ENCODE peak calls at places on chromosomes 16 and 17, in nine cellular contexts. N is Peyer's patch; Z is activated CD8-positive, alpha-beta memory T cell treated with anti-CD3 and anti-CD28 coated beads for 48 hours; V is T-helper 2 cell; R is GOT3; J is NCI-H1092; M is neural crest cell; L is stimulated activated CD4-positive, alpha-beta T cell treated with anti-CD3 and anti-CD28 coated beads, Interleukin-2, amount 100 ng/mL, for 48 hours; X is activated CD4-positive, alpha-beta T cell treated with anti-CD3 and anti-CD28 coated beads for 48 hours. T is an unnamed sample.

GRCh38 chr17:1957037-1957436 is 68.1 kb downstream of the RTN4RL1 start:
- DNase-seq in M (no peak), J (no peak), L (no peak), N (no peak), R (no peak), X (no peak), V (no peak), Z (no peak), T (no peak)

GRCh38 chr16:86405319-86405718 is 105.0 kb upstream of the FOXF1 start:
- DNase-seq in J (no peak), V (no peak), Z (no peak), L (no peak), R (no peak), M (no peak), X (no peak), N (no peak), T (no peak)

GRCh38 chr17:74751210-74751529 is 2.7 kb downstream of the NHERF1 start:
- DNase-seq in X (no peak), M (no peak), N (no peak), L (no peak), V (no peak), R (no peak), J (no peak), Z (no peak), T (no peak)

GRCh38 chr16:48050871-48051270 is 104.9 kb downstream of the ABCC12 start:
- DNase-seq in R (no peak), N (no peak), J (no peak), V (no peak), M (no peak), X (no peak), L (no peak), Z (no peak), T (no peak)

GRCh38 chr16:1961651-1962067 is 2.3 kb downstream of the NDUFB10 start:
- DNase-seq in R (no peak), N (no peak), V (no peak), L (no peak), X (peak; percentile 59), J (no peak), Z (no peak), M (no peak), T (no peak)

GRCh38 chr16:57510016-57510871 is 24.0 kb upstream of the DOK4 start:
- DNase-seq in J (no peak), M (no peak), R (no peak), Z (no peak), N (no peak), L (no peak), V (no peak), X (no peak), T (no peak)

GRCh38 chr17:76255801-76256429 is 9.2 kb upstream of the UBALD2 start:
- DNase-seq in V (no peak), J (no peak), Z (no peak), N (no peak), X (no peak), M (no peak), R (no peak), L (no peak), T (no peak)

GRCh38 chr17:4969551-4970231 is 2.1 kb upstream of the SPAG7 start:
- DNase-seq in J (no peak), V (no peak), L (no peak), R (no peak), Z (no peak), N (no peak), X (peak; percentile 66), M (no peak), T (no peak)

GRCh38 chr17:79036609-79037008 is 12.6 kb downstream of the C1QTNF1 start:
- DNase-seq in X (no peak), J (no peak), Z (no peak), R (no peak), N (no peak), V (no peak), M (no peak), L (no peak), T (peak; percentile 71)

GRCh38 chr17:73141411-73141810 is 23.4 kb upstream of the SSTR2 start:
- DNase-seq in L (no peak), J (no peak), X (no peak), Z (no peak), N (no peak), V (no peak), R (no peak), M (no peak), T (no peak)

GRCh38 chr17:50904522-50905459 is 38.6 kb upstream of the TOB1 start:
- DNase-seq in L (no peak), V (no peak), X (no peak), M (no peak), J (peak; percentile 96), N (peak; percentile 75), R (no peak), Z (no peak), T (no peak)

GRCh38 chr17:77208217-77208808 is 67.5 kb downstream of the SEC14L1 start:
- DNase-seq in V (no peak), J (peak; percentile 24), L (no peak), X (no peak), R (no peak), Z (no peak), N (no peak), M (no peak), T (no peak)

GRCh38 chr16:81526935-81527334 is 82.3 kb downstream of the CMIP start:
- DNase-seq in N (peak; percentile 68), J (no peak), Z (no peak), L (no peak), V (peak; percentile 70), X (no peak), M (no peak), R (no peak), T (no peak)

GRCh38 chr16:1991135-1991551 is 1.4 kb downstream of the SYNGR3 start:
- DNase-seq in N (no peak), M (no peak), Z (no peak), J (no peak), R (no peak), X (no peak), L (no peak), V (peak; percentile 61), T (no peak)